ENCODE peak calls at places on chromosomes 1 and 21, in five cellular contexts. One of them, this sample, is unnamed. For H3K9me3, the result is how much of the 10 kb centered on the place peaks cover.

GRCh38 chr21:42991992-42992740 is 17.8 kb downstream of the PKNOX1 start:
- DNase-seq in CD4-positive, alpha-beta memory T cell: no peak
- DNase-seq in SJSA1: peak
- DNase-seq in tibial nerve: no peak
- DNase-seq in left ventricle myocardium inferior: peak
- DNase-seq in this sample: peak

GRCh38 chr1:59678065-59678808 is 136.5 kb upstream of the HOOK1 start:
- DNase-seq in CD4-positive, alpha-beta memory T cell: no peak
- DNase-seq in tibial nerve: no peak
- DNase-seq in SJSA1: peak
- DNase-seq in left ventricle myocardium inferior: no peak
- DNase-seq in this sample: no peak

GRCh38 chr1:155128755-155129473 is 1.2 kb downstream of the EFNA1 start:
- DNase-seq in left ventricle myocardium inferior: peak
- DNase-seq in tibial nerve: no peak
- DNase-seq in SJSA1: no peak
- DNase-seq in CD4-positive, alpha-beta memory T cell: no peak
- DNase-seq in this sample: peak

GRCh38 chr1:93617670-93618488 is 63.8 kb downstream of the BCAR3 start:
- DNase-seq in CD4-positive, alpha-beta memory T cell: no peak
- DNase-seq in SJSA1: no peak
- DNase-seq in tibial nerve: no peak
- DNase-seq in left ventricle myocardium inferior: no peak
- DNase-seq in this sample: peak

GRCh38 chr1:230883964-230884363 is 15.6 kb upstream of the C1orf198 start:
- DNase-seq in tibial nerve: no peak
- DNase-seq in SJSA1: no peak
- DNase-seq in left ventricle myocardium inferior: no peak
- DNase-seq in CD4-positive, alpha-beta memory T cell: no peak
- DNase-seq in this sample: no peak

GRCh38 chr1:79259390-79260336 is 253.1 kb upstream of the ADGRL4 start:
- DNase-seq in left ventricle myocardium inferior: no peak
- DNase-seq in CD4-positive, alpha-beta memory T cell: no peak
- DNase-seq in tibial nerve: no peak
- DNase-seq in SJSA1: peak
- DNase-seq in this sample: no peak

GRCh38 chr21:27306821-27307746 is 340.2 kb upstream of the ADAMTS5 start:
- DNase-seq in SJSA1: no peak
- DNase-seq in CD4-positive, alpha-beta memory T cell: no peak
- DNase-seq in left ventricle myocardium inferior: no peak
- DNase-seq in tibial nerve: no peak
- DNase-seq in this sample: no peak

GRCh38 chr1:226881515-226882185 is 11.2 kb downstream of the PSEN2 start:
- DNase-seq in left ventricle myocardium inferior: no peak
- DNase-seq in SJSA1: no peak
- DNase-seq in tibial nerve: no peak
- DNase-seq in CD4-positive, alpha-beta memory T cell: no peak
- DNase-seq in this sample: no peak

GRCh38 chr1:20237646-20238045 is 51.3 kb upstream of the PLA2G2C start:
- DNase-seq in tibial nerve: no peak
- DNase-seq in CD4-positive, alpha-beta memory T cell: no peak
- DNase-seq in left ventricle myocardium inferior: no peak
- DNase-seq in SJSA1: no peak
- DNase-seq in this sample: no peak

GRCh38 chr1:226625832-226626576 is 77.4 kb downstream of the STUM start:
- DNase-seq in CD4-positive, alpha-beta memory T cell: peak
- DNase-seq in tibial nerve: no peak
- DNase-seq in left ventricle myocardium inferior: no peak
- DNase-seq in SJSA1: no peak
- DNase-seq in this sample: no peak

GRCh38 chr1:3547055-3548005 is 64.0 kb downstream of the MEGF6 start:
- DNase-seq in SJSA1: no peak
- DNase-seq in CD4-positive, alpha-beta memory T cell: no peak
- DNase-seq in tibial nerve: no peak
- DNase-seq in left ventricle myocardium inferior: no peak
- DNase-seq in this sample: no peak

GRCh38 chr1:108813326-108813725 is 43.6 kb downstream of the AKNAD1 start:
- DNase-seq in SJSA1: no peak
- DNase-seq in tibial nerve: no peak
- DNase-seq in left ventricle myocardium inferior: no peak
- DNase-seq in CD4-positive, alpha-beta memory T cell: no peak
- DNase-seq in this sample: no peak

GRCh38 chr1:205285391-205286101 is 36.0 kb downstream of the NUAK2 start:
- DNase-seq in SJSA1: peak
- DNase-seq in left ventricle myocardium inferior: no peak
- DNase-seq in CD4-positive, alpha-beta memory T cell: peak
- DNase-seq in tibial nerve: no peak
- DNase-seq in this sample: no peak

GRCh38 chr1:223712856-223713494 is 636 bp downstream of the CAPN2 start:
- DNase-seq in SJSA1: peak
- DNase-seq in CD4-positive, alpha-beta memory T cell: peak
- DNase-seq in left ventricle myocardium inferior: peak
- DNase-seq in tibial nerve: peak
- DNase-seq in this sample: no peak

GRCh38 chr1:68442822-68443556 is 6.8 kb downstream of the RPE65 start:
- DNase-seq in tibial nerve: peak
- DNase-seq in left ventricle myocardium inferior: no peak
- DNase-seq in CD4-positive, alpha-beta memory T cell: no peak
- DNase-seq in SJSA1: peak
- DNase-seq in this sample: peak

GRCh38 chr1:224503161-224504118 is 68.8 kb upstream of the WDR26 start:
- DNase-seq in left ventricle myocardium inferior: peak
- DNase-seq in tibial nerve: peak
- DNase-seq in CD4-positive, alpha-beta memory T cell: no peak
- DNase-seq in SJSA1: peak
- DNase-seq in this sample: peak

GRCh38 chr1:151908228-151908691 is 1.1 kb downstream of the THEM4 start:
- DNase-seq in left ventricle myocardium inferior: no peak
- DNase-seq in CD4-positive, alpha-beta memory T cell: no peak
- DNase-seq in SJSA1: no peak
- DNase-seq in tibial nerve: no peak
- DNase-seq in this sample: peak

GRCh38 chr1:185559684-185560310 is 174.4 kb upstream of the HMCN1 start:
- DNase-seq in SJSA1: no peak
- DNase-seq in tibial nerve: peak
- DNase-seq in CD4-positive, alpha-beta memory T cell: peak
- DNase-seq in left ventricle myocardium inferior: peak
- DNase-seq in this sample: peak

GRCh38 chr1:21521717-21522060 is 12.5 kb downstream of the ALPL start:
- DNase-seq in CD4-positive, alpha-beta memory T cell: no peak
- DNase-seq in left ventricle myocardium inferior: no peak
- DNase-seq in SJSA1: no peak
- DNase-seq in tibial nerve: no peak
- DNase-seq in this sample: no peak

GRCh38 chr1:20719871-20720620 is 2.2 kb upstream of the KIF17 start:
- DNase-seq in left ventricle myocardium inferior: no peak
- DNase-seq in SJSA1: no peak
- DNase-seq in tibial nerve: no peak
- DNase-seq in CD4-positive, alpha-beta memory T cell: no peak
- DNase-seq in this sample: no peak

GRCh38 chr1:35808376-35809155 is 750 bp downstream of the AGO4 start:
- DNase-seq in SJSA1: peak
- DNase-seq in left ventricle myocardium inferior: peak
- DNase-seq in tibial nerve: no peak
- DNase-seq in CD4-positive, alpha-beta memory T cell: no peak
- DNase-seq in this sample: peak

GRCh38 chr1:184036517-184036949 is 995 bp downstream of the COLGALT2 start:
- DNase-seq in CD4-positive, alpha-beta memory T cell: no peak
- DNase-seq in left ventricle myocardium inferior: peak
- DNase-seq in SJSA1: peak
- DNase-seq in tibial nerve: no peak
- DNase-seq in this sample: peak

GRCh38 chr1:22154063-22154462 is 11.2 kb upstream of the WNT4 start:
- DNase-seq in SJSA1: no peak
- DNase-seq in left ventricle myocardium inferior: no peak
- DNase-seq in CD4-positive, alpha-beta memory T cell: no peak
- DNase-seq in tibial nerve: no peak
- DNase-seq in this sample: no peak

GRCh38 chr1:233406994-233407631 is 79.6 kb downstream of the MAP3K21 start:
- DNase-seq in left ventricle myocardium inferior: no peak
- DNase-seq in tibial nerve: no peak
- DNase-seq in CD4-positive, alpha-beta memory T cell: no peak
- DNase-seq in SJSA1: no peak
- DNase-seq in this sample: no peak

GRCh38 chr1:31409946-31410858 is 2.8 kb upstream of the SERINC2 start:
- DNase-seq in left ventricle myocardium inferior: no peak
- DNase-seq in CD4-positive, alpha-beta memory T cell: no peak
- DNase-seq in SJSA1: no peak
- DNase-seq in tibial nerve: no peak
- DNase-seq in this sample: peak

GRCh38 chr1:18104546-18105100 is 3.0 kb upstream of the IGSF21 start:
- DNase-seq in tibial nerve: no peak
- DNase-seq in CD4-positive, alpha-beta memory T cell: no peak
- DNase-seq in left ventricle myocardium inferior: peak
- DNase-seq in SJSA1: no peak
- DNase-seq in this sample: peak

GRCh38 chr1:96028071-96028470 is 693.5 kb upstream of the PTBP2 start:
- DNase-seq in SJSA1: no peak
- DNase-seq in CD4-positive, alpha-beta memory T cell: no peak
- DNase-seq in tibial nerve: no peak
- DNase-seq in left ventricle myocardium inferior: no peak
- DNase-seq in this sample: no peak

GRCh38 chr1:213692236-213692831 is 295.4 kb upstream of the PROX1 start:
- DNase-seq in tibial nerve: no peak
- DNase-seq in SJSA1: no peak
- DNase-seq in CD4-positive, alpha-beta memory T cell: no peak
- DNase-seq in left ventricle myocardium inferior: no peak
- DNase-seq in this sample: no peak

GRCh38 chr1:175095069-175095468 is 27.4 kb downstream of the TNN start:
- DNase-seq in SJSA1: no peak
- DNase-seq in left ventricle myocardium inferior: no peak
- DNase-seq in tibial nerve: no peak
- DNase-seq in CD4-positive, alpha-beta memory T cell: no peak
- DNase-seq in this sample: no peak

GRCh38 chr1:173015629-173016028 is 35.1 kb downstream of the TNFSF18 start:
- DNase-seq in left ventricle myocardium inferior: no peak
- DNase-seq in tibial nerve: no peak
- DNase-seq in CD4-positive, alpha-beta memory T cell: no peak
- DNase-seq in SJSA1: no peak
- DNase-seq in this sample: no peak

GRCh38 chr1:229208481-229208880 is 62.4 kb upstream of the RAB4A start:
- DNase-seq in CD4-positive, alpha-beta memory T cell: no peak
- DNase-seq in left ventricle myocardium inferior: no peak
- DNase-seq in SJSA1: no peak
- DNase-seq in tibial nerve: no peak
- DNase-seq in this sample: no peak

GRCh38 chr1:229209816-229210215 is 61.1 kb upstream of the RAB4A start:
- DNase-seq in tibial nerve: no peak
- DNase-seq in SJSA1: no peak
- DNase-seq in left ventricle myocardium inferior: no peak
- DNase-seq in CD4-positive, alpha-beta memory T cell: no peak
- DNase-seq in this sample: no peak

GRCh38 chr1:229207916-229208315 is 63.0 kb upstream of the RAB4A start:
- DNase-seq in left ventricle myocardium inferior: no peak
- DNase-seq in CD4-positive, alpha-beta memory T cell: no peak
- DNase-seq in tibial nerve: no peak
- DNase-seq in SJSA1: no peak
- DNase-seq in this sample: no peak

GRCh38 chr1:229210844-229211243 is 60.1 kb upstream of the RAB4A start:
- DNase-seq in left ventricle myocardium inferior: no peak
- DNase-seq in CD4-positive, alpha-beta memory T cell: no peak
- DNase-seq in tibial nerve: no peak
- DNase-seq in SJSA1: no peak
- DNase-seq in this sample: no peak

GRCh38 chr1:229209386-229209785 is 61.5 kb upstream of the RAB4A start:
- DNase-seq in CD4-positive, alpha-beta memory T cell: no peak
- DNase-seq in SJSA1: no peak
- DNase-seq in tibial nerve: no peak
- DNase-seq in left ventricle myocardium inferior: no peak
- DNase-seq in this sample: no peak
- H3K9me3 ChIP-seq in CD4-positive, alpha-beta memory T cell: under half
- H3K9me3 ChIP-seq in SJSA1: under half
- H3K9me3 ChIP-seq in tibial nerve: under half
- H3K9me3 ChIP-seq in left ventricle myocardium inferior: under half
- H3K9me3 ChIP-seq in this sample: under half

GRCh38 chr1:248348475-248348874 is at the start of gene OR14C36:
- DNase-seq in tibial nerve: no peak
- DNase-seq in left ventricle myocardium inferior: no peak
- DNase-seq in CD4-positive, alpha-beta memory T cell: no peak
- DNase-seq in SJSA1: no peak
- DNase-seq in this sample: no peak
- H3K9me3 ChIP-seq in tibial nerve: under half
- H3K9me3 ChIP-seq in left ventricle myocardium inferior: under half
- H3K9me3 ChIP-seq in CD4-positive, alpha-beta memory T cell: under half
- H3K9me3 ChIP-seq in SJSA1: under half
- H3K9me3 ChIP-seq in this sample: under half

GRCh38 chr1:247077768-247078314 is 770 bp downstream of the ZNF670 start:
- DNase-seq in tibial nerve: no peak
- DNase-seq in CD4-positive, alpha-beta memory T cell: no peak
- DNase-seq in SJSA1: no peak
- DNase-seq in left ventricle myocardium inferior: no peak
- DNase-seq in this sample: no peak
- H3K9me3 ChIP-seq in tibial nerve: under half
- H3K9me3 ChIP-seq in CD4-positive, alpha-beta memory T cell: under half
- H3K9me3 ChIP-seq in SJSA1: under half
- H3K9me3 ChIP-seq in left ventricle myocardium inferior: under half
- H3K9me3 ChIP-seq in this sample: under half

DNA sequence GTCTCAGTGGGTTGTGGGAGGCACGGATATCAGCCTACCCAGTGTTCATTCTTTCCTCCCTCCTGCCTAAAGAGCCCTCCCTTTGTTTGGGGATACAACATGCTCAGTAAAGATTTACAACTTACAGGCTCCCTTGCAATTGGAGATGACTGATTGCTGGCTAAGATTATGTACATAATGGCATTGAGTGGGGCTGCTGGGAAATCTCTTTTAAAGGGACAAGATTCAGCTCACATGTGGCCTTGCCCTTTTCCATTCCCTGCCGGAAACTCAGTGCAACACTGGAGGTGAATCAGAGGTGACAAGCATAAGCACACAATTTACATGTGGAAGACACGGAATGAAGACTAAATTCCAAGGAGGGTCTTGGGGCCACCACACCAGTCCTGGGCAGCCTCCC is 83.7 kb upstream of the CHRM3 start:
- DNase-seq in SJSA1: no peak
- DNase-seq in tibial nerve: no peak
- DNase-seq in left ventricle myocardium inferior: no peak
- DNase-seq in CD4-positive, alpha-beta memory T cell: no peak
- DNase-seq in this sample: no peak
- H3K9me3 ChIP-seq in SJSA1: under half
- H3K9me3 ChIP-seq in tibial nerve: under half
- H3K9me3 ChIP-seq in left ventricle myocardium inferior: under half
- H3K9me3 ChIP-seq in CD4-positive, alpha-beta memory T cell: under half
- H3K9me3 ChIP-seq in this sample: under half